ENCODE peak calls at places on chromosomes 16 and 17, in four cellular contexts. One of them, this sample, is unnamed.
A peak's percentile ranks its signal among the peaks of the same experiment; 100 is the strongest.

GRCh38 chr17:17236295-17237025 is 508 bp downstream of the FLCN start:
- DNase-seq in GM12878: no peak
- DNase-seq in K562: peak; percentile 68
- DNase-seq in HepG2: peak; percentile 50
- DNase-seq in this sample: peak; percentile 24

GRCh38 chr16:73056911-73057310 is 9.0 kb upstream of the ZFHX3 start:
- DNase-seq in GM12878: no peak
- DNase-seq in K562: no peak
- DNase-seq in HepG2: no peak
- DNase-seq in this sample: no peak

GRCh38 chr17:10033449-10033848 is 128.4 kb upstream of the RCVRN start:
- DNase-seq in GM12878: no peak
- DNase-seq in K562: no peak
- DNase-seq in HepG2: no peak
- DNase-seq in this sample: no peak

GRCh38 chr17:28524476-28525415 is 18.6 kb downstream of the FOXN1 start:
- DNase-seq in GM12878: no peak
- DNase-seq in K562: no peak
- DNase-seq in HepG2: peak; percentile 70
- DNase-seq in this sample: no peak

GRCh38 chr16:64449511-64449910 is 672.4 kb downstream of the CDH11 start:
- DNase-seq in GM12878: no peak
- DNase-seq in K562: no peak
- DNase-seq in HepG2: no peak
- DNase-seq in this sample: no peak

GRCh38 chr16:67652578-67653130 is 7.4 kb downstream of the ACD start:
- DNase-seq in GM12878: no peak
- DNase-seq in K562: peak; percentile 97
- DNase-seq in HepG2: no peak
- DNase-seq in this sample: peak; percentile 63

GRCh38 chr17:65154770-65155589 is 17.8 kb downstream of the RGS9 start:
- DNase-seq in GM12878: no peak
- DNase-seq in K562: no peak
- DNase-seq in HepG2: no peak
- DNase-seq in this sample: no peak

GRCh38 chr17:43745541-43745940 is 13.1 kb downstream of the SOST start:
- DNase-seq in GM12878: no peak
- DNase-seq in K562: no peak
- DNase-seq in HepG2: no peak
- DNase-seq in this sample: peak; percentile 21

GRCh38 chr17:38352245-38353083 is 820 bp downstream of the SOCS7 start:
- DNase-seq in GM12878: no peak
- DNase-seq in K562: peak; percentile 32
- DNase-seq in HepG2: no peak
- DNase-seq in this sample: peak; percentile 37

GRCh38 chr16:86480444-86480843 is 29.9 kb upstream of the FOXF1 start:
- DNase-seq in GM12878: no peak
- DNase-seq in K562: no peak
- DNase-seq in HepG2: no peak
- DNase-seq in this sample: no peak

GRCh38 chr17:64491995-64492394 is 4.9 kb downstream of the POLG2 start:
- DNase-seq in GM12878: no peak
- DNase-seq in K562: no peak
- DNase-seq in HepG2: no peak
- DNase-seq in this sample: no peak

GRCh38 chr17:7330099-7331015 is 1.2 kb upstream of the NEURL4 start:
- DNase-seq in GM12878: no peak
- DNase-seq in K562: peak; percentile 80
- DNase-seq in HepG2: peak; percentile 76
- DNase-seq in this sample: peak; percentile 82

GRCh38 chr16:79599837-79600635 is 501 bp downstream of the MAF start:
- DNase-seq in GM12878: no peak
- DNase-seq in K562: no peak
- DNase-seq in HepG2: no peak
- DNase-seq in this sample: peak; percentile 65

GRCh38 chr17:55120651-55121050 is 144.1 kb upstream of the HLF start:
- DNase-seq in GM12878: no peak
- DNase-seq in K562: no peak
- DNase-seq in HepG2: no peak
- DNase-seq in this sample: no peak

GRCh38 chr17:37301288-37301687 is 74.5 kb upstream of the C17orf78 start:
- DNase-seq in GM12878: no peak
- DNase-seq in K562: no peak
- DNase-seq in HepG2: no peak
- DNase-seq in this sample: no peak

GRCh38 chr16:53775106-53775820 is 71.3 kb downstream of the FTO start:
- DNase-seq in GM12878: no peak
- DNase-seq in K562: no peak
- DNase-seq in HepG2: no peak
- DNase-seq in this sample: no peak

GRCh38 chr17:17811381-17812210 is 25.2 kb downstream of the SREBF1 start:
- DNase-seq in GM12878: no peak
- DNase-seq in K562: peak; percentile 31
- DNase-seq in HepG2: peak; percentile 70
- DNase-seq in this sample: peak; percentile 58

GRCh38 chr17:11880714-11881113 is 116.6 kb downstream of the ZNF18 start:
- DNase-seq in GM12878: no peak
- DNase-seq in K562: peak; percentile 9
- DNase-seq in HepG2: peak; percentile 52
- DNase-seq in this sample: no peak

GRCh38 chr17:19014628-19015215 is 10.2 kb upstream of the FAM83G start:
- DNase-seq in GM12878: no peak
- DNase-seq in K562: no peak
- DNase-seq in HepG2: no peak
- DNase-seq in this sample: no peak

GRCh38 chr17:386145-386876 is 33.7 kb upstream of the RPH3AL start:
- DNase-seq in GM12878: no peak
- DNase-seq in K562: peak; percentile 93
- DNase-seq in HepG2: peak; percentile 47
- DNase-seq in this sample: peak; percentile 86

GRCh38 chr17:39517224-39517623 is 55.9 kb downstream of the CDK12 start:
- DNase-seq in GM12878: no peak
- DNase-seq in K562: no peak
- DNase-seq in HepG2: no peak
- DNase-seq in this sample: no peak

GRCh38 chr16:31088459-31089183 is at the start of gene PRSS53:
- DNase-seq in GM12878: no peak
- DNase-seq in K562: no peak
- DNase-seq in HepG2: no peak
- DNase-seq in this sample: no peak

GRCh38 chr17:30344283-30345088 is 10.6 kb upstream of the TMIGD1 start:
- DNase-seq in GM12878: no peak
- DNase-seq in K562: peak; percentile 16
- DNase-seq in HepG2: peak; percentile 96
- DNase-seq in this sample: no peak

GRCh38 chr16:59148756-59149155 is 414.6 kb upstream of the GOT2 start:
- DNase-seq in GM12878: no peak
- DNase-seq in K562: no peak
- DNase-seq in HepG2: no peak
- DNase-seq in this sample: no peak

GRCh38 chr16:10951016-10951415 is 6.7 kb downstream of the CLEC16A start:
- DNase-seq in GM12878: no peak
- DNase-seq in K562: no peak
- DNase-seq in HepG2: no peak
- DNase-seq in this sample: no peak

GRCh38 chr16:26569793-26570192 is 496.9 kb upstream of the C16orf82 start:
- DNase-seq in GM12878: no peak
- DNase-seq in K562: no peak
- DNase-seq in HepG2: peak; percentile 15
- DNase-seq in this sample: peak; percentile 36

GRCh38 chr17:71423871-71424546 is 696.8 kb upstream of the SOX9 start:
- DNase-seq in GM12878: no peak
- DNase-seq in K562: no peak
- DNase-seq in HepG2: no peak
- DNase-seq in this sample: no peak

GRCh38 chr16:8866884-8867482 is 1.8 kb downstream of the CARHSP1 start:
- DNase-seq in GM12878: no peak
- DNase-seq in K562: no peak
- DNase-seq in HepG2: no peak
- DNase-seq in this sample: no peak

GRCh38 chr17:50443492-50444051 is 17.6 kb downstream of the ACSF2 start:
- DNase-seq in GM12878: no peak
- DNase-seq in K562: no peak
- DNase-seq in HepG2: no peak
- DNase-seq in this sample: no peak
- TF ChIP-seq ESRRA in GM12878: no peak
- TF ChIP-seq ESRRA in K562: no peak
- TF ChIP-seq ESRRA in HepG2: no peak
- TF ChIP-seq ESRRA in this sample: no peak

DNA sequence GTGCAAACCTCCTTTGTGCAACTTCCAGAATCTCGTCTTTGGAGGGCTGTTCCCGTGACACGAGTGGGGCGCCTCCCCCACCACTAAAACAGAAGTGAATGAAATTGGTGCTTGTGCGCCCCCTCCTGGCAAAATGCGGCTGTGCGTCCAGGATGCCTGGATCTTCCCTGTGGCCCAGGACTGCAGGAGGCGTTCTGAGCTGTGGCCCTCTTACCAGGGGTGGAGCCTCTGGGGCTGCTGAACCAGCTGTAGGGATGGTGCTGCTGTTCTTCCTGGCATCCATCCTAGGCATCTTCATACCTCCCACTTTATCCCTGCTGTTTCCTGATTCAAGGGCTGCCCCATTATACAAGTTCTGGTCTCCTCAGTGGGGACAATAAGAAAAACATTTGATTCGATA is 18.5 kb upstream of the NAGLU start:
- DNase-seq in GM12878: no peak
- DNase-seq in K562: peak; percentile 91
- DNase-seq in HepG2: peak; percentile 80
- DNase-seq in this sample: peak; percentile 91
- TF ChIP-seq TCF7 in GM12878: no peak
- TF ChIP-seq TCF7 in K562: no peak
- TF ChIP-seq TCF7 in HepG2: no peak
- TF ChIP-seq TCF7 in this sample: no peak

GRCh38 chr17:79573196-79573929 is 37.5 kb downstream of the RBFOX3 start:
- DNase-seq in GM12878: no peak
- DNase-seq in K562: no peak
- DNase-seq in HepG2: no peak
- DNase-seq in this sample: no peak

GRCh38 chr17:79574108-79574507 is 36.7 kb downstream of the RBFOX3 start:
- DNase-seq in GM12878: no peak
- DNase-seq in K562: no peak
- DNase-seq in HepG2: no peak
- DNase-seq in this sample: no peak

GRCh38 chr17:79570653-79571052 is 40.2 kb downstream of the RBFOX3 start:
- DNase-seq in GM12878: no peak
- DNase-seq in K562: no peak
- DNase-seq in HepG2: no peak
- DNase-seq in this sample: no peak

GRCh38 chr17:79574656-79575055 is 36.2 kb downstream of the RBFOX3 start:
- DNase-seq in GM12878: no peak
- DNase-seq in K562: no peak
- DNase-seq in HepG2: no peak
- DNase-seq in this sample: no peak

GRCh38 chr17:79572136-79572915 is 38.5 kb downstream of the RBFOX3 start:
- DNase-seq in GM12878: no peak
- DNase-seq in K562: no peak
- DNase-seq in HepG2: no peak
- DNase-seq in this sample: no peak
- TF ChIP-seq ESRRA in GM12878: no peak
- TF ChIP-seq ESRRA in K562: no peak
- TF ChIP-seq ESRRA in HepG2: no peak
- TF ChIP-seq ESRRA in this sample: no peak

GRCh38 chr16:84663433-84664101 is 15.3 kb downstream of the KLHL36 start:
- DNase-seq in GM12878: peak; percentile 76
- DNase-seq in K562: no peak
- DNase-seq in HepG2: no peak
- DNase-seq in this sample: no peak
- TF ChIP-seq TCF7 in GM12878: no peak
- TF ChIP-seq TCF7 in K562: no peak
- TF ChIP-seq TCF7 in HepG2: no peak
- TF ChIP-seq TCF7 in this sample: no peak

DNA sequence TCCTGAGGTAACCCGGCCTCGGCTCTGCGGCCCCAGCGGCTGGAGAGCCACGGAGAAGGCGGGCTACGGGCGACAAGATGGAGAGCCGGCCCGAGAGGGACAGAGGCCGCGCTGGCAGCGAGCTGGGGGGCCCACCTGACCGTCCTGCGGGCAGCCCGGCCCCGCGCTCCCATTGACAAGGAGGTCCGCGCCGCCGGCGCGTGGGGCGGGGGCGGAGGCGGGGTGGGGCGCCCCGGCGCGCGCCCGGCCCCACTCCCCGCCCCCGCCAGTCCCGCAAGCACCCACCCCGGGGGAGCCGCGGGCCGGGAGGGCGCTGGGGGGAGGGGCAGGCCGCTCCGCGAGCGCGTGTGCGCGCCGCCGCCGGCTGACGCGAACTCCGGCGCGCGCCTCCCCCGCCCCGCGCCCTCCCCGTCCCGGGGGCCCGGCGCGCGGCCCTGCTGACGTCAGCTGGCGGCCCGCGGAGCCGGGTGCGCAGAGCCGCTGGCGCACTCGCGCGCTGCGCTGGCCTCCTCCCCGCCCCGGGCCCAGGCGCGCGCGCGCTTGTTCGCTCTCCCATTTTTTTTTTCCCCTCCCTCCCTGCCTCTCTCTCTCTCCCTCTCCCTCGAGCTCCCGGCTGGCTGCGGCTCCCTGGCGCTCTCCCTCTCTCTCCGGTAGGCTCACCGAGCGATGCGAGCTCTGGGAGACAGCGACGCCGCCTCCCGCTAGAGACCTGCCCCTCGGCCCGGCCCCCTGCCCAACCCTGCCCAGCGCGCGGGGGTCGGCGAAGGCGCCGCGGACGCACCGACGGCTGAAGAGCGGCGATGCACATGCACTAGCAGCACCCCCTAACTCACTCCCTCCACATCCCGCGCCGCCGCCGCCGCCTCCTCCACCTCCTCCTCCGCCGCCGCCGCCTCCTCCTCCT is at the start of gene GNAO1:
- DNase-seq in GM12878: no peak
- DNase-seq in K562: peak; percentile 92
- DNase-seq in HepG2: no peak
- DNase-seq in this sample: peak; percentile 71
- TF ChIP-seq ESRRA in GM12878: no peak
- TF ChIP-seq ESRRA in K562: no peak
- TF ChIP-seq ESRRA in HepG2: no peak
- TF ChIP-seq ESRRA in this sample: no peak